ENCODE peak calls at places on chromosomes 11 and 22, in five cellular contexts. Y is dorsolateral prefrontal cortex, Q is suprapubic skin, S is left ventricle myocardium inferior, W is esophagus muscularis mucosa. C is an unnamed sample.

GRCh38 chr11:1153951-1154487 is 3.7 kb upstream of the MUC5AC start:
- DNase-seq in Y (no peak), Q (peak; percentile 59), S (no peak), W (no peak), C (no peak)

GRCh38 chr11:103803062-103803461 is 233.4 kb upstream of the DDI1 start:
- DNase-seq in S (no peak), Q (no peak), W (no peak), Y (no peak), C (peak; percentile 13)

GRCh38 chr22:26380072-26380471 is 49.0 kb upstream of the ASPHD2 start:
- DNase-seq in W (no peak), Y (no peak), S (no peak), Q (no peak), C (no peak)

GRCh38 chr11:132658696-132659095 is 873.6 kb downstream of the OPCML start:
- DNase-seq in S (no peak), W (peak; percentile 47), Y (no peak), Q (no peak), C (no peak)

GRCh38 chr11:34758262-34758661 is 137.4 kb downstream of the EHF start:
- DNase-seq in Q (no peak), S (no peak), W (no peak), Y (no peak), C (no peak)

GRCh38 chr11:11069741-11070550 is 212.1 kb upstream of the ZBED5 start:
- DNase-seq in S (no peak), W (peak; percentile 89), Q (no peak), Y (no peak), C (no peak)

GRCh38 chr11:73295259-73295995 is 12.6 kb upstream of the ARHGEF17 start:
- DNase-seq in W (no peak), S (peak; percentile 66), Y (peak; percentile 30), Q (no peak), C (peak; percentile 78)

GRCh38 chr11:125625225-125625593 is 246 bp downstream of the CHEK1 start:
- DNase-seq in Y (no peak), W (no peak), S (no peak), Q (no peak), C (no peak)

GRCh38 chr11:75264356-75264755 is 23.8 kb downstream of the TPBGL start:
- DNase-seq in S (no peak), Y (no peak), W (no peak), Q (peak; percentile 33), C (no peak)

GRCh38 chr11:111978028-111978771 is 41.1 kb downstream of the DIXDC1 start:
- DNase-seq in Q (peak; percentile 78), S (peak; percentile 37), W (no peak), Y (peak; percentile 92), C (no peak)

GRCh38 chr22:50528682-50529415 is 963 bp downstream of the TYMP start:
- DNase-seq in S (no peak), Q (no peak), W (no peak), Y (no peak), C (peak; percentile 44)

GRCh38 chr11:68066742-68067141 is 27.9 kb downstream of the TCIRG1 start:
- DNase-seq in Q (no peak), S (no peak), Y (no peak), W (no peak), C (no peak)

GRCh38 chr22:25420925-25421904 is 143.3 kb upstream of the GRK3 start:
- DNase-seq in Y (no peak), Q (no peak), S (no peak), W (no peak), C (no peak)

GRCh38 chr11:6742260-6742659 is 29.5 kb downstream of the OR2AG2 start:
- DNase-seq in S (no peak), Q (no peak), Y (no peak), W (no peak), C (no peak)

GRCh38 chr11:118618115-118618990 is 10.9 kb downstream of the PHLDB1 start:
- DNase-seq in S (peak; percentile 79), Q (peak; percentile 84), Y (peak; percentile 83), W (no peak), C (no peak)

GRCh38 chr11:61718613-61719302 is 33.7 kb upstream of the MYRF start:
- DNase-seq in Y (peak; percentile 55), W (no peak), S (peak; percentile 51), Q (no peak), C (no peak)

GRCh38 chr11:67428052-67429001 is at the start of gene RPS6KB2:
- DNase-seq in S (peak; percentile 99), Q (peak; percentile 99), Y (peak; percentile 99), W (peak; percentile 99), C (peak; percentile 98)

GRCh38 chr22:25942126-25942988 is 200.4 kb downstream of the MYO18B start:
- DNase-seq in Y (no peak), S (no peak), W (no peak), Q (no peak), C (no peak)

GRCh38 chr11:78248191-78248590 is 59.5 kb downstream of the USP35 start:
- DNase-seq in Q (no peak), S (no peak), Y (no peak), W (peak; percentile 64), C (no peak)

DNA sequence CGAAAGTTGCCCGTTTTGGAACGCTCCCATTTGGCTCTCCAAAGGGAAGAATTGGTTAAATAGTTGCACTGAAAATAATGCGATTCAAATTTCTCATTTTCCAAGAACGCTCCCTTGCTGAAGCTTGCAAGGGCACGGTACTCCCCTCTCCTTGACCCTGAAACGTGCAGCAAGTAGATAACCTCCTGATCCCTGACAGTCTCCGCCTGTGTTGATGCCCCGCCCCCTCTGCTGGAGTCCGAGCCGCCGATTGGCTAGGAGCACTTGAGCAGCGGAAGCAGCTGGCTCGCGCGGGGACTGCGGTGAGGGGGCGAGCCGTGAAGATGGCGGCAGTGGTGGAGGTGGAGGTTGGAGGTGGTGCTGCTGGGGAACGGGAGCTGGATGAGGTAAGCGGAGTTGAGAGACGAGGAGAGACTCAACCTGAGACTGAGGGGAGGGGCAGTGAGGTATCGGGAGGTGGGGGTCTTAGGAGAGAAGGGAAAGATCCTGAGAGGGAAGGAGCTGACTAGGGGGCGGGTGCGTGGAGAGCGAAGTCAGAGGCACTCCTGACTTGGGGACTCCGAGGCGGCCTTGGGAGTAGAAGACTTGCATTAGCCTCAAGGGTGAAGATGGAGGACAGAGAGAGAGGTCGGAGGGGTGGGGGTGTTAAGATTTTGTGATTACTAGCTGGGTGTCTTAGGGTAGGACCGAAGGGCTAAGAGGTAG is at the start of gene RNF121:
- DNase-seq in Q (peak; percentile 98), Y (peak; percentile 99), S (peak; percentile 98), W (peak; percentile 99), C (peak; percentile 98)
- TF ChIP-seq CTCF in Q (no peak), Y (no peak), S (no peak), W (no peak), C (no peak)

GRCh38 chr22:23402275-23403151 is 177.6 kb downstream of the IGLL1 start:
- DNase-seq in Y (peak; percentile 56), S (no peak), Q (peak; percentile 64), W (no peak), C (peak; percentile 71)
- H3K4me3 ChIP-seq in Y (peak overlapping the region; percentile 51), S (peak overlapping the region; percentile 49), Q (peak overlapping the region; percentile 40), W (peak overlapping the region; percentile 57), C (no peak overlapping the region)

GRCh38 chr11:19955660-19956059 is 204.6 kb downstream of the DBX1 start:
- DNase-seq in S (no peak), Q (no peak), Y (no peak), W (no peak), C (no peak)

GRCh38 chr11:19952101-19952605 is 208.1 kb downstream of the DBX1 start:
- DNase-seq in W (no peak), S (no peak), Q (no peak), Y (no peak), C (no peak)

GRCh38 chr11:19953342-19953741 is 206.9 kb downstream of the DBX1 start:
- DNase-seq in Y (no peak), S (no peak), W (no peak), Q (no peak), C (no peak)

GRCh38 chr11:19954899-19955298 is 205.4 kb downstream of the DBX1 start:
- DNase-seq in Y (no peak), S (no peak), W (no peak), Q (no peak), C (no peak)

GRCh38 chr11:19953909-19954308 is 206.4 kb downstream of the DBX1 start:
- DNase-seq in S (no peak), W (no peak), Y (peak; percentile 62), Q (no peak), C (no peak)
- TF ChIP-seq CTCF in S (peak; percentile 66), W (peak; percentile 46), Y (peak; percentile 62), Q (no peak), C (no peak)

GRCh38 chr22:17931400-17931825 is 92.9 kb downstream of the MICAL3 start:
- DNase-seq in Y (no peak), Q (no peak), S (peak; percentile 73), W (no peak), C (no peak)
- H3K4me3 ChIP-seq in Y (no peak overlapping the region), Q (no peak overlapping the region), S (no peak overlapping the region), W (no peak overlapping the region), C (no peak overlapping the region)

GRCh38 chr11:3036419-3036818 is 20.8 kb downstream of the CARS1 start:
- DNase-seq in Y (no peak), Q (no peak), W (no peak), S (no peak), C (no peak)

GRCh38 chr11:3040881-3041280 is 16.3 kb downstream of the CARS1 start:
- DNase-seq in Q (peak; percentile 25), Y (no peak), S (no peak), W (no peak), C (no peak)

GRCh38 chr11:3037945-3038271 is 19.3 kb downstream of the CARS1 start:
- DNase-seq in Q (no peak), W (no peak), S (no peak), Y (no peak), C (no peak)

GRCh38 chr11:3035333-3035732 is 21.9 kb downstream of the CARS1 start:
- DNase-seq in Q (no peak), Y (no peak), S (no peak), W (no peak), C (no peak)

GRCh38 chr11:3037041-3037944 is 19.9 kb downstream of the CARS1 start:
- DNase-seq in W (peak; percentile 94), S (peak; percentile 80), Q (peak; percentile 85), Y (peak; percentile 89), C (peak; percentile 64)
- TF ChIP-seq CTCF in W (peak; percentile 79), S (peak; percentile 86), Q (peak; percentile 62), Y (peak; percentile 83), C (peak; percentile 65)

GRCh38 chr11:33110083-33110482 is 51.2 kb downstream of the CSTF3 start:
- DNase-seq in Q (no peak), W (no peak), Y (no peak), S (no peak), C (no peak)
- H3K4me3 ChIP-seq in Q (no peak overlapping the region), W (no peak overlapping the region), Y (no peak overlapping the region), S (no peak overlapping the region), C (no peak overlapping the region)

C was measured in GM12865.